ENCODE peak calls at places on chromosome 13, in nine cellular contexts. G is ureter; O is activated naive CD4-positive, alpha-beta T cell treated with anti-CD3 and anti-CD28 coated beads, Interleukin-2, amount 50 U/mL, for 16 hours; N is progenitor cell of endocrine pancreas; V is activated T-helper 9 cell treated with anti-CD3 and anti-CD28 coated beads, Interleukin-2, amount 50 U/mL, for 16 hours; K is RPMI8226; T is T-helper 9 cell; L is SW480; M is GM10248. X is an unnamed sample.
A peak's percentile ranks its signal among the peaks of the same experiment; 100 is the strongest.

GRCh38 chr13:41960195-41960699 is 662 bp downstream of the VWA8 start:
- DNase-seq in V (no peak), G (no peak), K (peak; percentile 2), T (no peak), N (no peak), O (no peak), M (no peak), L (peak; percentile 37), X (peak; percentile 49)

GRCh38 chr13:21138561-21138960 is 37.8 kb downstream of the SKA3 start:
- DNase-seq in K (no peak), L (no peak), O (no peak), N (no peak), G (no peak), M (no peak), T (no peak), V (no peak), X (no peak)

GRCh38 chr13:105971720-105972119 is 563.7 kb downstream of the EFNB2 start:
- DNase-seq in V (no peak), N (no peak), L (no peak), M (no peak), K (no peak), G (no peak), O (no peak), T (no peak), X (no peak)

GRCh38 chr13:96338030-96338429 is 248.1 kb downstream of the HS6ST3 start:
- DNase-seq in M (peak; percentile 24), O (no peak), T (no peak), G (no peak), K (no peak), V (no peak), N (no peak), L (no peak), X (no peak)

GRCh38 chr13:41130356-41130755 is 2.2 kb downstream of the KBTBD6 start:
- DNase-seq in N (no peak), M (no peak), L (no peak), T (no peak), K (no peak), V (no peak), G (no peak), O (no peak), X (peak; percentile 26)

GRCh38 chr13:50153888-50154287 is 138.6 kb downstream of the KCNRG start:
- DNase-seq in L (no peak), N (no peak), V (no peak), K (no peak), T (no peak), G (no peak), M (no peak), O (no peak), X (no peak)

GRCh38 chr13:77065456-77066147 is 38.6 kb upstream of the FBXL3 start:
- DNase-seq in T (no peak), G (no peak), L (no peak), K (no peak), V (no peak), M (no peak), N (no peak), O (no peak), X (no peak)

GRCh38 chr13:75139291-75139690 is 342.7 kb downstream of the TBC1D4 start:
- DNase-seq in O (no peak), V (no peak), N (no peak), M (no peak), G (no peak), K (no peak), T (no peak), L (no peak), X (no peak)

GRCh38 chr13:20125129-20125782 is 35.6 kb downstream of the GJA3 start:
- DNase-seq in T (no peak), N (no peak), V (no peak), K (no peak), G (no peak), L (no peak), M (no peak), O (no peak), X (peak; percentile 69)

GRCh38 chr13:48542581-48543341 is 9.9 kb upstream of the RCBTB2 start:
- DNase-seq in L (no peak), K (peak; percentile 77), G (peak; percentile 54), M (no peak), N (no peak), V (no peak), T (no peak), O (no peak), X (no peak)

GRCh38 chr13:111287201-111287600 is 33.2 kb upstream of the TEX29 start:
- DNase-seq in M (no peak), K (no peak), T (no peak), N (no peak), G (no peak), L (no peak), V (no peak), O (no peak), X (no peak)

GRCh38 chr13:55560331-55560730 is 1580.4 kb upstream of the PRR20A start:
- DNase-seq in M (no peak), K (no peak), G (no peak), L (no peak), N (no peak), V (no peak), O (no peak), T (no peak), X (no peak)

GRCh38 chr13:24032674-24033073 is 127.8 kb upstream of the SPATA13 start:
- DNase-seq in K (no peak), L (no peak), T (no peak), G (no peak), N (no peak), V (no peak), O (no peak), M (no peak), X (peak; percentile 32)